ENCODE peak calls at places on chromosomes 7 and 10, in eight cellular contexts. One of them, this sample, is unnamed.

GRCh38 chr7:68511281-68511680 is 1087.0 kb upstream of the AUTS2 start:
- DNase-seq in T-helper 1 cell: no peak
- DNase-seq in HFFc6: no peak
- DNase-seq in tibial artery: no peak
- DNase-seq in stimulated activated naive CD4-positive, alpha-beta T cell: no peak
- DNase-seq in tibial nerve: no peak
- DNase-seq in stimulated activated CD8-positive, alpha-beta memory T cell treated with anti-CD3 and anti-CD28 coated beads, Interleukin-15, amount 100 ng/mL, for 24 hours: no peak
- DNase-seq in erythroblast: no peak
- DNase-seq in this sample: no peak

GRCh38 chr7:105450177-105450861 is 61.6 kb upstream of the SRPK2 start:
- DNase-seq in T-helper 1 cell: no peak
- DNase-seq in HFFc6: no peak
- DNase-seq in tibial artery: no peak
- DNase-seq in stimulated activated naive CD4-positive, alpha-beta T cell: no peak
- DNase-seq in tibial nerve: no peak
- DNase-seq in stimulated activated CD8-positive, alpha-beta memory T cell treated with anti-CD3 and anti-CD28 coated beads, Interleukin-15, amount 100 ng/mL, for 24 hours: no peak
- DNase-seq in erythroblast: no peak
- DNase-seq in this sample: no peak

GRCh38 chr10:34776090-34776690 is 38.9 kb downstream of the PARD3 start:
- DNase-seq in T-helper 1 cell: no peak
- DNase-seq in HFFc6: no peak
- DNase-seq in tibial artery: no peak
- DNase-seq in stimulated activated naive CD4-positive, alpha-beta T cell: no peak
- DNase-seq in tibial nerve: no peak
- DNase-seq in stimulated activated CD8-positive, alpha-beta memory T cell treated with anti-CD3 and anti-CD28 coated beads, Interleukin-15, amount 100 ng/mL, for 24 hours: no peak
- DNase-seq in erythroblast: no peak
- DNase-seq in this sample: no peak

GRCh38 chr7:101216001-101216859 is 1.2 kb downstream of the PLOD3 start:
- DNase-seq in T-helper 1 cell: no peak
- DNase-seq in HFFc6: no peak
- DNase-seq in tibial artery: peak
- DNase-seq in stimulated activated naive CD4-positive, alpha-beta T cell: no peak
- DNase-seq in tibial nerve: no peak
- DNase-seq in stimulated activated CD8-positive, alpha-beta memory T cell treated with anti-CD3 and anti-CD28 coated beads, Interleukin-15, amount 100 ng/mL, for 24 hours: no peak
- DNase-seq in erythroblast: no peak
- DNase-seq in this sample: no peak

GRCh38 chr7:129908181-129908580 is 44.6 kb downstream of the UBE2H start:
- DNase-seq in T-helper 1 cell: no peak
- DNase-seq in HFFc6: peak
- DNase-seq in tibial artery: no peak
- DNase-seq in stimulated activated naive CD4-positive, alpha-beta T cell: no peak
- DNase-seq in tibial nerve: no peak
- DNase-seq in stimulated activated CD8-positive, alpha-beta memory T cell treated with anti-CD3 and anti-CD28 coated beads, Interleukin-15, amount 100 ng/mL, for 24 hours: no peak
- DNase-seq in erythroblast: no peak
- DNase-seq in this sample: no peak

GRCh38 chr7:82114237-82114636 is 329.3 kb downstream of the CACNA2D1 start:
- DNase-seq in T-helper 1 cell: no peak
- DNase-seq in HFFc6: no peak
- DNase-seq in tibial artery: no peak
- DNase-seq in stimulated activated naive CD4-positive, alpha-beta T cell: no peak
- DNase-seq in tibial nerve: no peak
- DNase-seq in stimulated activated CD8-positive, alpha-beta memory T cell treated with anti-CD3 and anti-CD28 coated beads, Interleukin-15, amount 100 ng/mL, for 24 hours: no peak
- DNase-seq in erythroblast: no peak
- DNase-seq in this sample: no peak

GRCh38 chr10:87845624-87846377 is 17.5 kb downstream of the KLLN start:
- DNase-seq in T-helper 1 cell: no peak
- DNase-seq in HFFc6: peak
- DNase-seq in tibial artery: no peak
- DNase-seq in stimulated activated naive CD4-positive, alpha-beta T cell: no peak
- DNase-seq in tibial nerve: no peak
- DNase-seq in stimulated activated CD8-positive, alpha-beta memory T cell treated with anti-CD3 and anti-CD28 coated beads, Interleukin-15, amount 100 ng/mL, for 24 hours: no peak
- DNase-seq in erythroblast: no peak
- DNase-seq in this sample: no peak

GRCh38 chr10:102434251-102434913 is 2.0 kb upstream of the CUEDC2 start:
- DNase-seq in T-helper 1 cell: no peak
- DNase-seq in HFFc6: no peak
- DNase-seq in tibial artery: no peak
- DNase-seq in stimulated activated naive CD4-positive, alpha-beta T cell: no peak
- DNase-seq in tibial nerve: no peak
- DNase-seq in stimulated activated CD8-positive, alpha-beta memory T cell treated with anti-CD3 and anti-CD28 coated beads, Interleukin-15, amount 100 ng/mL, for 24 hours: no peak
- DNase-seq in erythroblast: no peak
- DNase-seq in this sample: no peak

GRCh38 chr10:129031233-129032150 is 435.5 kb upstream of the MGMT start:
- DNase-seq in T-helper 1 cell: peak
- DNase-seq in HFFc6: no peak
- DNase-seq in tibial artery: no peak
- DNase-seq in stimulated activated naive CD4-positive, alpha-beta T cell: peak
- DNase-seq in tibial nerve: peak
- DNase-seq in stimulated activated CD8-positive, alpha-beta memory T cell treated with anti-CD3 and anti-CD28 coated beads, Interleukin-15, amount 100 ng/mL, for 24 hours: no peak
- DNase-seq in erythroblast: peak
- DNase-seq in this sample: peak

GRCh38 chr7:92609921-92610518 is 19.8 kb upstream of the FAM133B start:
- DNase-seq in T-helper 1 cell: peak
- DNase-seq in HFFc6: no peak
- DNase-seq in tibial artery: no peak
- DNase-seq in stimulated activated naive CD4-positive, alpha-beta T cell: peak
- DNase-seq in tibial nerve: no peak
- DNase-seq in stimulated activated CD8-positive, alpha-beta memory T cell treated with anti-CD3 and anti-CD28 coated beads, Interleukin-15, amount 100 ng/mL, for 24 hours: no peak
- DNase-seq in erythroblast: peak
- DNase-seq in this sample: no peak

GRCh38 chr10:74752371-74752990 is 73.9 kb upstream of the KAT6B start:
- DNase-seq in T-helper 1 cell: no peak
- DNase-seq in HFFc6: no peak
- DNase-seq in tibial artery: peak
- DNase-seq in stimulated activated naive CD4-positive, alpha-beta T cell: no peak
- DNase-seq in tibial nerve: no peak
- DNase-seq in stimulated activated CD8-positive, alpha-beta memory T cell treated with anti-CD3 and anti-CD28 coated beads, Interleukin-15, amount 100 ng/mL, for 24 hours: no peak
- DNase-seq in erythroblast: no peak
- DNase-seq in this sample: no peak

GRCh38 chr7:16428672-16429071 is 7.3 kb upstream of the CRPPA start:
- DNase-seq in T-helper 1 cell: no peak
- DNase-seq in HFFc6: peak
- DNase-seq in tibial artery: no peak
- DNase-seq in stimulated activated naive CD4-positive, alpha-beta T cell: no peak
- DNase-seq in tibial nerve: no peak
- DNase-seq in stimulated activated CD8-positive, alpha-beta memory T cell treated with anti-CD3 and anti-CD28 coated beads, Interleukin-15, amount 100 ng/mL, for 24 hours: no peak
- DNase-seq in erythroblast: no peak
- DNase-seq in this sample: no peak

GRCh38 chr10:124831116-124831515 is 29.5 kb downstream of the ABRAXAS2 start:
- DNase-seq in T-helper 1 cell: no peak
- DNase-seq in HFFc6: no peak
- DNase-seq in tibial artery: no peak
- DNase-seq in stimulated activated naive CD4-positive, alpha-beta T cell: no peak
- DNase-seq in tibial nerve: no peak
- DNase-seq in stimulated activated CD8-positive, alpha-beta memory T cell treated with anti-CD3 and anti-CD28 coated beads, Interleukin-15, amount 100 ng/mL, for 24 hours: no peak
- DNase-seq in erythroblast: no peak
- DNase-seq in this sample: no peak

GRCh38 chr7:73530800-73531199 is 8.7 kb upstream of the BAZ1B start:
- DNase-seq in T-helper 1 cell: no peak
- DNase-seq in HFFc6: no peak
- DNase-seq in tibial artery: no peak
- DNase-seq in stimulated activated naive CD4-positive, alpha-beta T cell: no peak
- DNase-seq in tibial nerve: no peak
- DNase-seq in stimulated activated CD8-positive, alpha-beta memory T cell treated with anti-CD3 and anti-CD28 coated beads, Interleukin-15, amount 100 ng/mL, for 24 hours: no peak
- DNase-seq in erythroblast: peak
- DNase-seq in this sample: no peak

GRCh38 chr7:156051884-156052283 is 239.6 kb upstream of the SHH start:
- DNase-seq in T-helper 1 cell: no peak
- DNase-seq in HFFc6: no peak
- DNase-seq in tibial artery: no peak
- DNase-seq in stimulated activated naive CD4-positive, alpha-beta T cell: no peak
- DNase-seq in tibial nerve: no peak
- DNase-seq in stimulated activated CD8-positive, alpha-beta memory T cell treated with anti-CD3 and anti-CD28 coated beads, Interleukin-15, amount 100 ng/mL, for 24 hours: no peak
- DNase-seq in erythroblast: no peak
- DNase-seq in this sample: no peak

GRCh38 chr10:80187465-80188409 is 17.6 kb downstream of the ANXA11 start:
- DNase-seq in T-helper 1 cell: peak
- DNase-seq in HFFc6: no peak
- DNase-seq in tibial artery: no peak
- DNase-seq in stimulated activated naive CD4-positive, alpha-beta T cell: peak
- DNase-seq in tibial nerve: no peak
- DNase-seq in stimulated activated CD8-positive, alpha-beta memory T cell treated with anti-CD3 and anti-CD28 coated beads, Interleukin-15, amount 100 ng/mL, for 24 hours: no peak
- DNase-seq in erythroblast: peak
- DNase-seq in this sample: peak

GRCh38 chr10:130018253-130018652 is 54.2 kb upstream of the EBF3 start:
- DNase-seq in T-helper 1 cell: peak
- DNase-seq in HFFc6: peak
- DNase-seq in tibial artery: peak
- DNase-seq in stimulated activated naive CD4-positive, alpha-beta T cell: no peak
- DNase-seq in tibial nerve: no peak
- DNase-seq in stimulated activated CD8-positive, alpha-beta memory T cell treated with anti-CD3 and anti-CD28 coated beads, Interleukin-15, amount 100 ng/mL, for 24 hours: no peak
- DNase-seq in erythroblast: no peak
- DNase-seq in this sample: no peak

GRCh38 chr7:7861211-7861633 is 107.4 kb upstream of the GLCCI1 start:
- DNase-seq in T-helper 1 cell: peak
- DNase-seq in HFFc6: peak
- DNase-seq in tibial artery: no peak
- DNase-seq in stimulated activated naive CD4-positive, alpha-beta T cell: no peak
- DNase-seq in tibial nerve: no peak
- DNase-seq in stimulated activated CD8-positive, alpha-beta memory T cell treated with anti-CD3 and anti-CD28 coated beads, Interleukin-15, amount 100 ng/mL, for 24 hours: no peak
- DNase-seq in erythroblast: no peak
- DNase-seq in this sample: no peak

GRCh38 chr7:27129729-27130539 is 623 bp downstream of the HOXA4 start:
- DNase-seq in T-helper 1 cell: no peak
- DNase-seq in HFFc6: no peak
- DNase-seq in tibial artery: no peak
- DNase-seq in stimulated activated naive CD4-positive, alpha-beta T cell: no peak
- DNase-seq in tibial nerve: no peak
- DNase-seq in stimulated activated CD8-positive, alpha-beta memory T cell treated with anti-CD3 and anti-CD28 coated beads, Interleukin-15, amount 100 ng/mL, for 24 hours: no peak
- DNase-seq in erythroblast: peak
- DNase-seq in this sample: peak

GRCh38 chr7:20114463-20114862 is 102.7 kb downstream of the MACC1 start:
- DNase-seq in T-helper 1 cell: peak
- DNase-seq in HFFc6: no peak
- DNase-seq in tibial artery: no peak
- DNase-seq in stimulated activated naive CD4-positive, alpha-beta T cell: peak
- DNase-seq in tibial nerve: no peak
- DNase-seq in stimulated activated CD8-positive, alpha-beta memory T cell treated with anti-CD3 and anti-CD28 coated beads, Interleukin-15, amount 100 ng/mL, for 24 hours: no peak
- DNase-seq in erythroblast: no peak
- DNase-seq in this sample: no peak

GRCh38 chr10:91885362-91886079 is 23.8 kb downstream of the FGFBP3 start:
- DNase-seq in T-helper 1 cell: no peak
- DNase-seq in HFFc6: no peak
- DNase-seq in tibial artery: no peak
- DNase-seq in stimulated activated naive CD4-positive, alpha-beta T cell: no peak
- DNase-seq in tibial nerve: no peak
- DNase-seq in stimulated activated CD8-positive, alpha-beta memory T cell treated with anti-CD3 and anti-CD28 coated beads, Interleukin-15, amount 100 ng/mL, for 24 hours: no peak
- DNase-seq in erythroblast: no peak
- DNase-seq in this sample: no peak

GRCh38 chr7:6228865-6229264 is 43.6 kb downstream of the CYTH3 start:
- DNase-seq in T-helper 1 cell: no peak
- DNase-seq in HFFc6: no peak
- DNase-seq in tibial artery: no peak
- DNase-seq in stimulated activated naive CD4-positive, alpha-beta T cell: no peak
- DNase-seq in tibial nerve: no peak
- DNase-seq in stimulated activated CD8-positive, alpha-beta memory T cell treated with anti-CD3 and anti-CD28 coated beads, Interleukin-15, amount 100 ng/mL, for 24 hours: no peak
- DNase-seq in erythroblast: peak
- DNase-seq in this sample: no peak

GRCh38 chr10:116470071-116470470 is 42.4 kb downstream of the PNLIPRP3 start:
- DNase-seq in T-helper 1 cell: no peak
- DNase-seq in HFFc6: no peak
- DNase-seq in tibial artery: no peak
- DNase-seq in stimulated activated naive CD4-positive, alpha-beta T cell: no peak
- DNase-seq in tibial nerve: no peak
- DNase-seq in stimulated activated CD8-positive, alpha-beta memory T cell treated with anti-CD3 and anti-CD28 coated beads, Interleukin-15, amount 100 ng/mL, for 24 hours: no peak
- DNase-seq in erythroblast: peak
- DNase-seq in this sample: no peak

GRCh38 chr7:43944286-43944685 is 18.1 kb downstream of the UBE2D4 start:
- DNase-seq in T-helper 1 cell: no peak
- DNase-seq in HFFc6: no peak
- DNase-seq in tibial artery: no peak
- DNase-seq in stimulated activated naive CD4-positive, alpha-beta T cell: no peak
- DNase-seq in tibial nerve: no peak
- DNase-seq in stimulated activated CD8-positive, alpha-beta memory T cell treated with anti-CD3 and anti-CD28 coated beads, Interleukin-15, amount 100 ng/mL, for 24 hours: no peak
- DNase-seq in erythroblast: no peak
- DNase-seq in this sample: no peak

GRCh38 chr7:107874605-107875446 is 16.2 kb upstream of the DLD start:
- DNase-seq in T-helper 1 cell: peak
- DNase-seq in HFFc6: peak
- DNase-seq in tibial artery: no peak
- DNase-seq in stimulated activated naive CD4-positive, alpha-beta T cell: peak
- DNase-seq in tibial nerve: no peak
- DNase-seq in stimulated activated CD8-positive, alpha-beta memory T cell treated with anti-CD3 and anti-CD28 coated beads, Interleukin-15, amount 100 ng/mL, for 24 hours: no peak
- DNase-seq in erythroblast: peak
- DNase-seq in this sample: no peak

GRCh38 chr10:78335691-78336401 is 302.2 kb downstream of the RPS24 start:
- DNase-seq in T-helper 1 cell: no peak
- DNase-seq in HFFc6: peak
- DNase-seq in tibial artery: peak
- DNase-seq in stimulated activated naive CD4-positive, alpha-beta T cell: no peak
- DNase-seq in tibial nerve: peak
- DNase-seq in stimulated activated CD8-positive, alpha-beta memory T cell treated with anti-CD3 and anti-CD28 coated beads, Interleukin-15, amount 100 ng/mL, for 24 hours: no peak
- DNase-seq in erythroblast: no peak
- DNase-seq in this sample: peak

GRCh38 chr10:28878236-28878970 is 201.1 kb downstream of the BAMBI start:
- DNase-seq in T-helper 1 cell: no peak
- DNase-seq in HFFc6: no peak
- DNase-seq in tibial artery: no peak
- DNase-seq in stimulated activated naive CD4-positive, alpha-beta T cell: no peak
- DNase-seq in tibial nerve: no peak
- DNase-seq in stimulated activated CD8-positive, alpha-beta memory T cell treated with anti-CD3 and anti-CD28 coated beads, Interleukin-15, amount 100 ng/mL, for 24 hours: no peak
- DNase-seq in erythroblast: no peak
- DNase-seq in this sample: no peak

GRCh38 chr7:129017933-129018538 is 36.9 kb downstream of the TNPO3 start:
- DNase-seq in T-helper 1 cell: no peak
- DNase-seq in HFFc6: no peak
- DNase-seq in tibial artery: no peak
- DNase-seq in stimulated activated naive CD4-positive, alpha-beta T cell: no peak
- DNase-seq in tibial nerve: no peak
- DNase-seq in stimulated activated CD8-positive, alpha-beta memory T cell treated with anti-CD3 and anti-CD28 coated beads, Interleukin-15, amount 100 ng/mL, for 24 hours: no peak
- DNase-seq in erythroblast: no peak
- DNase-seq in this sample: no peak

GRCh38 chr10:79044846-79045245 is 23.9 kb upstream of the ZMIZ1 start:
- DNase-seq in T-helper 1 cell: no peak
- DNase-seq in HFFc6: no peak
- DNase-seq in tibial artery: peak
- DNase-seq in stimulated activated naive CD4-positive, alpha-beta T cell: no peak
- DNase-seq in tibial nerve: no peak
- DNase-seq in stimulated activated CD8-positive, alpha-beta memory T cell treated with anti-CD3 and anti-CD28 coated beads, Interleukin-15, amount 100 ng/mL, for 24 hours: no peak
- DNase-seq in erythroblast: no peak
- DNase-seq in this sample: peak

GRCh38 chr7:107090452-107090851 is 45.9 kb downstream of the PRKAR2B start:
- DNase-seq in T-helper 1 cell: no peak
- DNase-seq in HFFc6: no peak
- DNase-seq in tibial artery: no peak
- DNase-seq in stimulated activated naive CD4-positive, alpha-beta T cell: no peak
- DNase-seq in tibial nerve: no peak
- DNase-seq in stimulated activated CD8-positive, alpha-beta memory T cell treated with anti-CD3 and anti-CD28 coated beads, Interleukin-15, amount 100 ng/mL, for 24 hours: no peak
- DNase-seq in erythroblast: no peak
- DNase-seq in this sample: no peak